ENCODE peak calls at places on chromosomes 6 and 20, in nine cellular contexts. One of them, this sample, is unnamed.

GRCh38 chr20:47031821-47032220 is 137.2 kb downstream of the EYA2 start:
- DNase-seq in endothelial cell: no peak
- DNase-seq in tibial nerve: no peak
- DNase-seq in left ventricle myocardium inferior: no peak
- DNase-seq in neural progenitor cell: peak
- DNase-seq in HepG2: no peak
- DNase-seq in fibroblast of mammary gland: no peak
- DNase-seq in cardiac fibroblast: no peak
- DNase-seq in BE2C: no peak
- DNase-seq in this sample: no peak

GRCh38 chr20:47551240-47551639 is 49.6 kb downstream of the NCOA3 start:
- DNase-seq in cardiac fibroblast: no peak
- DNase-seq in fibroblast of mammary gland: no peak
- DNase-seq in tibial nerve: no peak
- DNase-seq in left ventricle myocardium inferior: no peak
- DNase-seq in neural progenitor cell: no peak
- DNase-seq in endothelial cell: no peak
- DNase-seq in HepG2: peak
- DNase-seq in BE2C: no peak
- DNase-seq in this sample: no peak

GRCh38 chr6:169073311-169073710 is 180.3 kb downstream of the THBS2 start:
- DNase-seq in neural progenitor cell: no peak
- DNase-seq in cardiac fibroblast: peak
- DNase-seq in HepG2: no peak
- DNase-seq in endothelial cell: no peak
- DNase-seq in tibial nerve: no peak
- DNase-seq in BE2C: no peak
- DNase-seq in fibroblast of mammary gland: peak
- DNase-seq in left ventricle myocardium inferior: no peak
- DNase-seq in this sample: no peak

GRCh38 chr6:7706269-7706668 is 19.6 kb upstream of the BMP6 start:
- DNase-seq in BE2C: no peak
- DNase-seq in HepG2: no peak
- DNase-seq in endothelial cell: no peak
- DNase-seq in cardiac fibroblast: no peak
- DNase-seq in tibial nerve: no peak
- DNase-seq in left ventricle myocardium inferior: no peak
- DNase-seq in neural progenitor cell: no peak
- DNase-seq in fibroblast of mammary gland: no peak
- DNase-seq in this sample: no peak

GRCh38 chr6:145017051-145017450 is 718.3 kb downstream of the EPM2A start:
- DNase-seq in BE2C: no peak
- DNase-seq in HepG2: no peak
- DNase-seq in tibial nerve: no peak
- DNase-seq in neural progenitor cell: no peak
- DNase-seq in cardiac fibroblast: no peak
- DNase-seq in left ventricle myocardium inferior: no peak
- DNase-seq in fibroblast of mammary gland: no peak
- DNase-seq in endothelial cell: no peak
- DNase-seq in this sample: no peak

GRCh38 chr20:25246182-25246943 is 1.5 kb upstream of the PYGB start:
- DNase-seq in cardiac fibroblast: no peak
- DNase-seq in left ventricle myocardium inferior: no peak
- DNase-seq in HepG2: no peak
- DNase-seq in neural progenitor cell: no peak
- DNase-seq in fibroblast of mammary gland: peak
- DNase-seq in endothelial cell: no peak
- DNase-seq in tibial nerve: no peak
- DNase-seq in BE2C: peak
- DNase-seq in this sample: no peak

GRCh38 chr6:6654599-6655575 is 66.4 kb downstream of the LY86 start:
- DNase-seq in cardiac fibroblast: peak
- DNase-seq in endothelial cell: no peak
- DNase-seq in tibial nerve: no peak
- DNase-seq in left ventricle myocardium inferior: peak
- DNase-seq in neural progenitor cell: no peak
- DNase-seq in HepG2: no peak
- DNase-seq in BE2C: no peak
- DNase-seq in fibroblast of mammary gland: no peak
- DNase-seq in this sample: no peak

GRCh38 chr20:58014628-58015315 is 213.7 kb downstream of the ANKRD60 start:
- DNase-seq in cardiac fibroblast: no peak
- DNase-seq in fibroblast of mammary gland: no peak
- DNase-seq in BE2C: no peak
- DNase-seq in HepG2: no peak
- DNase-seq in neural progenitor cell: no peak
- DNase-seq in tibial nerve: no peak
- DNase-seq in left ventricle myocardium inferior: no peak
- DNase-seq in endothelial cell: no peak
- DNase-seq in this sample: no peak

GRCh38 chr6:11685411-11686093 is 93.1 kb downstream of the ADTRP start:
- DNase-seq in tibial nerve: no peak
- DNase-seq in cardiac fibroblast: no peak
- DNase-seq in fibroblast of mammary gland: peak
- DNase-seq in HepG2: peak
- DNase-seq in neural progenitor cell: no peak
- DNase-seq in BE2C: no peak
- DNase-seq in endothelial cell: no peak
- DNase-seq in left ventricle myocardium inferior: no peak
- DNase-seq in this sample: no peak

GRCh38 chr6:157314705-157315321 is 8.5 kb downstream of the TMEM242 start:
- DNase-seq in cardiac fibroblast: peak
- DNase-seq in BE2C: no peak
- DNase-seq in endothelial cell: no peak
- DNase-seq in neural progenitor cell: peak
- DNase-seq in fibroblast of mammary gland: peak
- DNase-seq in left ventricle myocardium inferior: no peak
- DNase-seq in HepG2: peak
- DNase-seq in tibial nerve: no peak
- DNase-seq in this sample: peak

GRCh38 chr6:15493437-15494168 is 169.2 kb downstream of the DTNBP1 start:
- DNase-seq in tibial nerve: no peak
- DNase-seq in endothelial cell: no peak
- DNase-seq in HepG2: no peak
- DNase-seq in fibroblast of mammary gland: peak
- DNase-seq in neural progenitor cell: peak
- DNase-seq in left ventricle myocardium inferior: no peak
- DNase-seq in BE2C: no peak
- DNase-seq in cardiac fibroblast: no peak
- DNase-seq in this sample: no peak

GRCh38 chr20:13870349-13870748 is 85.5 kb downstream of the NDUFAF5 start:
- DNase-seq in left ventricle myocardium inferior: no peak
- DNase-seq in fibroblast of mammary gland: no peak
- DNase-seq in tibial nerve: no peak
- DNase-seq in neural progenitor cell: no peak
- DNase-seq in cardiac fibroblast: no peak
- DNase-seq in endothelial cell: no peak
- DNase-seq in HepG2: peak
- DNase-seq in BE2C: no peak
- DNase-seq in this sample: no peak
- TF ChIP-seq CTCF in left ventricle myocardium inferior: no peak
- TF ChIP-seq CTCF in fibroblast of mammary gland: no peak
- TF ChIP-seq CTCF in tibial nerve: no peak
- TF ChIP-seq CTCF in neural progenitor cell: peak
- TF ChIP-seq CTCF in cardiac fibroblast: no peak
- TF ChIP-seq CTCF in endothelial cell: no peak
- TF ChIP-seq CTCF in HepG2: peak
- TF ChIP-seq CTCF in BE2C: no peak
- TF ChIP-seq CTCF in this sample: no peak

GRCh38 chr20:45320948-45321595 is 13.0 kb upstream of the MATN4 start:
- DNase-seq in cardiac fibroblast: no peak
- DNase-seq in neural progenitor cell: no peak
- DNase-seq in endothelial cell: no peak
- DNase-seq in fibroblast of mammary gland: no peak
- DNase-seq in HepG2: no peak
- DNase-seq in BE2C: no peak
- DNase-seq in left ventricle myocardium inferior: no peak
- DNase-seq in tibial nerve: no peak
- DNase-seq in this sample: no peak

GRCh38 chr20:45318948-45319347 is 10.8 kb upstream of the MATN4 start:
- DNase-seq in left ventricle myocardium inferior: no peak
- DNase-seq in cardiac fibroblast: no peak
- DNase-seq in fibroblast of mammary gland: no peak
- DNase-seq in neural progenitor cell: no peak
- DNase-seq in endothelial cell: no peak
- DNase-seq in HepG2: no peak
- DNase-seq in tibial nerve: no peak
- DNase-seq in BE2C: no peak
- DNase-seq in this sample: no peak

GRCh38 chr20:45325367-45325766 is 17.3 kb upstream of the MATN4 start:
- DNase-seq in neural progenitor cell: peak
- DNase-seq in cardiac fibroblast: no peak
- DNase-seq in HepG2: no peak
- DNase-seq in tibial nerve: no peak
- DNase-seq in fibroblast of mammary gland: no peak
- DNase-seq in endothelial cell: no peak
- DNase-seq in BE2C: no peak
- DNase-seq in left ventricle myocardium inferior: no peak
- DNase-seq in this sample: no peak

GRCh38 chr20:45323731-45324130 is 15.6 kb upstream of the MATN4 start:
- DNase-seq in tibial nerve: no peak
- DNase-seq in left ventricle myocardium inferior: no peak
- DNase-seq in BE2C: no peak
- DNase-seq in HepG2: no peak
- DNase-seq in neural progenitor cell: no peak
- DNase-seq in endothelial cell: no peak
- DNase-seq in cardiac fibroblast: no peak
- DNase-seq in fibroblast of mammary gland: peak
- DNase-seq in this sample: no peak

DNA sequence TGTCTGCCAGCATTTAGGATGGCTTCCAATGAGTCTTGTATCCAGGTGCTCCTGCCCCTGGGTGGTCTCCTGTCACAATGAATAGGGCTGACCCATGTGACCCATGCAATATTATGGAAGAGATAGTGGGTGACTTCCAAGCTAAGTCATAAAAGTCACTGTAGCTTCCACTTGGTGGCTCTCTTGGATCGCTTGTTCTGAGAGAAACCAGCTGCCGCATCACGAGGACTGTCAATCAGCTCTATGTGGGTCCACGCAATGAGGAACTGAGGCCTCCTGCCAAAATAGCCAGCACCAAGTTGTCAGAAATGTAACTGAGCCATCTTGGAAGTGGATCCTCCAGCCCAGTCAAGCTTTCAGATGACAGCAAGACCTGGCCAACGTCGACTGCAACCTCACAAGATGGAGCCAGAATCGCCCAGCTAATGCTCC is 14.9 kb upstream of the MATN4 start:
- DNase-seq in fibroblast of mammary gland: peak
- DNase-seq in left ventricle myocardium inferior: peak
- DNase-seq in HepG2: peak
- DNase-seq in BE2C: peak
- DNase-seq in tibial nerve: no peak
- DNase-seq in neural progenitor cell: no peak
- DNase-seq in endothelial cell: no peak
- DNase-seq in cardiac fibroblast: peak
- DNase-seq in this sample: peak
- TF ChIP-seq CTCF in fibroblast of mammary gland: no peak
- TF ChIP-seq CTCF in left ventricle myocardium inferior: peak
- TF ChIP-seq CTCF in HepG2: peak
- TF ChIP-seq CTCF in BE2C: peak
- TF ChIP-seq CTCF in tibial nerve: peak
- TF ChIP-seq CTCF in neural progenitor cell: peak
- TF ChIP-seq CTCF in endothelial cell: no peak
- TF ChIP-seq CTCF in cardiac fibroblast: no peak
- TF ChIP-seq CTCF in this sample: peak

DNA sequence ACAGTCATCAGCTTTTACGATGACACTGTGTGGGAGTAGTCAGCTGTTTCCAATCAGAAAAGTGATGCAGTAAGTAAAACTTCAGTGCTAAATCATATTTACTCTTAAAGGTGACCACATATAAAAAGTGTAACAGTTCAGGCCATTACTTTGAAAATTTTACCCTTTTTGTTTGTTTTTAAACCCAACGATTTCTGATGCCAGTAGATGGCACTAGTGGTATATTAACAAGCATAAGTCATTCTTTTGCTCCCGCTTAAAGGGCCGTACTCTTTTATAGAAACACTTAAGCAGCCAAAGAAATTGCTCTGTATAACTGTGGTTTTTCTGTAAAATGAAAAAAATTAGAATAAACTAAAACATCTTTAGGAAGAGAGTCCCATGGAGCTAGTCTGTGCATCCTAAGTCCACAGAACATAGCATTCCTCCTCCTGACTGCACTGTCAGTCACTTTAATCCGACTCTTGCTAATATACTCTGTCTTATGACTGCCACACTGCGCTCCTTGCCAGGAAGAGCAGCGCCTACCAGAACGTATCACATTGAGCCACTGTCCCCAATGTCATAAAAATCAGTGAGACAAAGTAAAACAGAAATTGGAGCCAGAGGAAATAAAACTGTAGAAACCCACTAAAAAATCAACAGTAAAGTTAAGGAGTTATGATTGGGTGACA is 25.1 kb downstream of the HEBP2 start:
- DNase-seq in fibroblast of mammary gland: peak
- DNase-seq in endothelial cell: no peak
- DNase-seq in cardiac fibroblast: peak
- DNase-seq in tibial nerve: no peak
- DNase-seq in left ventricle myocardium inferior: no peak
- DNase-seq in neural progenitor cell: peak
- DNase-seq in BE2C: no peak
- DNase-seq in HepG2: peak
- DNase-seq in this sample: peak
- TF ChIP-seq CTCF in fibroblast of mammary gland: peak
- TF ChIP-seq CTCF in endothelial cell: peak
- TF ChIP-seq CTCF in cardiac fibroblast: peak
- TF ChIP-seq CTCF in tibial nerve: peak
- TF ChIP-seq CTCF in left ventricle myocardium inferior: peak
- TF ChIP-seq CTCF in neural progenitor cell: peak
- TF ChIP-seq CTCF in BE2C: peak
- TF ChIP-seq CTCF in HepG2: peak
- TF ChIP-seq CTCF in this sample: peak

GRCh38 chr6:94323853-94324252 is 904.5 kb upstream of the EPHA7 start:
- DNase-seq in BE2C: peak
- DNase-seq in endothelial cell: no peak
- DNase-seq in tibial nerve: no peak
- DNase-seq in cardiac fibroblast: no peak
- DNase-seq in left ventricle myocardium inferior: no peak
- DNase-seq in fibroblast of mammary gland: no peak
- DNase-seq in HepG2: no peak
- DNase-seq in neural progenitor cell: peak
- DNase-seq in this sample: no peak
- TF ChIP-seq CTCF in BE2C: peak
- TF ChIP-seq CTCF in endothelial cell: no peak
- TF ChIP-seq CTCF in tibial nerve: no peak
- TF ChIP-seq CTCF in cardiac fibroblast: no peak
- TF ChIP-seq CTCF in left ventricle myocardium inferior: peak
- TF ChIP-seq CTCF in fibroblast of mammary gland: no peak
- TF ChIP-seq CTCF in HepG2: no peak
- TF ChIP-seq CTCF in neural progenitor cell: peak
- TF ChIP-seq CTCF in this sample: peak

GRCh38 chr6:89596484-89596883 is 42.1 kb downstream of the LYRM2 start:
- DNase-seq in BE2C: peak
- DNase-seq in cardiac fibroblast: no peak
- DNase-seq in tibial nerve: no peak
- DNase-seq in neural progenitor cell: no peak
- DNase-seq in HepG2: no peak
- DNase-seq in endothelial cell: no peak
- DNase-seq in fibroblast of mammary gland: peak
- DNase-seq in left ventricle myocardium inferior: no peak
- DNase-seq in this sample: no peak
- TF ChIP-seq CTCF in BE2C: no peak
- TF ChIP-seq CTCF in cardiac fibroblast: no peak
- TF ChIP-seq CTCF in tibial nerve: no peak
- TF ChIP-seq CTCF in neural progenitor cell: no peak
- TF ChIP-seq CTCF in HepG2: no peak
- TF ChIP-seq CTCF in endothelial cell: no peak
- TF ChIP-seq CTCF in fibroblast of mammary gland: no peak
- TF ChIP-seq CTCF in left ventricle myocardium inferior: no peak
- TF ChIP-seq CTCF in this sample: no peak